ENCODE peak calls at places on chromosomes 4 and X, in five cellular contexts. One of them, this sample, is unnamed.

GRCh38 chr4:147019061-147019460 is 73.4 kb upstream of the TTC29 start:
- DNase-seq in GM23248: peak
- DNase-seq in OCI-LY7: peak
- DNase-seq in hepatocyte: peak
- DNase-seq in PC-3: peak
- DNase-seq in this sample: peak

GRCh38 chr4:101140228-101140627 is 207.1 kb downstream of the PPP3CA start:
- DNase-seq in GM23248: no peak
- DNase-seq in PC-3: no peak
- DNase-seq in OCI-LY7: no peak
- DNase-seq in hepatocyte: no peak
- DNase-seq in this sample: no peak

GRCh38 chrX:103565752-103566151 is 19.6 kb upstream of the TCEAL4 start:
- DNase-seq in OCI-LY7: no peak
- DNase-seq in hepatocyte: peak
- DNase-seq in GM23248: peak
- DNase-seq in PC-3: peak
- DNase-seq in this sample: no peak

GRCh38 chr4:182280439-182281111 is 37.4 kb downstream of the TENM3 start:
- DNase-seq in OCI-LY7: no peak
- DNase-seq in PC-3: no peak
- DNase-seq in GM23248: no peak
- DNase-seq in hepatocyte: no peak
- DNase-seq in this sample: no peak

GRCh38 chr4:82043081-82043808 is 330.5 kb downstream of the HNRNPD start:
- DNase-seq in hepatocyte: peak
- DNase-seq in OCI-LY7: no peak
- DNase-seq in GM23248: peak
- DNase-seq in PC-3: no peak
- DNase-seq in this sample: peak

GRCh38 chr4:600850-601515 is 24.4 kb upstream of the PDE6B start:
- DNase-seq in hepatocyte: no peak
- DNase-seq in OCI-LY7: no peak
- DNase-seq in GM23248: peak
- DNase-seq in PC-3: no peak
- DNase-seq in this sample: no peak

GRCh38 chrX:115311666-115312065 is 22.2 kb downstream of the LUZP4 start:
- DNase-seq in PC-3: no peak
- DNase-seq in OCI-LY7: no peak
- DNase-seq in hepatocyte: peak
- DNase-seq in GM23248: no peak
- DNase-seq in this sample: peak

GRCh38 chrX:56281789-56282188 is 49.6 kb downstream of the KLF8 start:
- DNase-seq in hepatocyte: peak
- DNase-seq in PC-3: peak
- DNase-seq in OCI-LY7: peak
- DNase-seq in GM23248: peak
- DNase-seq in this sample: peak

GRCh38 chr4:21018817-21019216 is 318.6 kb downstream of the PACRGL start:
- DNase-seq in PC-3: no peak
- DNase-seq in hepatocyte: no peak
- DNase-seq in OCI-LY7: no peak
- DNase-seq in GM23248: no peak
- DNase-seq in this sample: no peak

GRCh38 chrX:39397561-39398200 is 596.4 kb downstream of the MID1IP1 start:
- DNase-seq in PC-3: no peak
- DNase-seq in hepatocyte: no peak
- DNase-seq in GM23248: no peak
- DNase-seq in OCI-LY7: no peak
- DNase-seq in this sample: peak

GRCh38 chr4:120611092-120611491 is 311.4 kb downstream of the PRDM5 start:
- DNase-seq in GM23248: no peak
- DNase-seq in hepatocyte: no peak
- DNase-seq in PC-3: no peak
- DNase-seq in OCI-LY7: no peak
- DNase-seq in this sample: no peak

GRCh38 chrX:153643431-153644351 is 3.3 kb upstream of the DUSP9 start:
- DNase-seq in OCI-LY7: no peak
- DNase-seq in PC-3: peak
- DNase-seq in hepatocyte: no peak
- DNase-seq in GM23248: peak
- DNase-seq in this sample: peak

GRCh38 chrX:148530464-148531077 is 30.2 kb downstream of the AFF2 start:
- DNase-seq in hepatocyte: peak
- DNase-seq in PC-3: peak
- DNase-seq in GM23248: peak
- DNase-seq in OCI-LY7: peak
- DNase-seq in this sample: peak

GRCh38 chrX:3638280-3638873 is 75.1 kb downstream of the PRKX start:
- DNase-seq in PC-3: peak
- DNase-seq in hepatocyte: peak
- DNase-seq in GM23248: peak
- DNase-seq in OCI-LY7: peak
- DNase-seq in this sample: peak

GRCh38 chr4:87038837-87039715 is 104.3 kb downstream of the AFF1 start:
- DNase-seq in OCI-LY7: no peak
- DNase-seq in hepatocyte: peak
- DNase-seq in PC-3: peak
- DNase-seq in GM23248: peak
- DNase-seq in this sample: peak

GRCh38 chr4:118975487-118976192 is 87.0 kb downstream of the SYNPO2 start:
- DNase-seq in OCI-LY7: no peak
- DNase-seq in hepatocyte: no peak
- DNase-seq in GM23248: no peak
- DNase-seq in PC-3: no peak
- DNase-seq in this sample: no peak

GRCh38 chr4:118974758-118975157 is 86.1 kb downstream of the SYNPO2 start:
- DNase-seq in PC-3: peak
- DNase-seq in hepatocyte: no peak
- DNase-seq in GM23248: peak
- DNase-seq in OCI-LY7: no peak
- DNase-seq in this sample: no peak

GRCh38 chr4:118969359-118969758 is 80.7 kb downstream of the SYNPO2 start:
- DNase-seq in PC-3: peak
- DNase-seq in GM23248: peak
- DNase-seq in hepatocyte: peak
- DNase-seq in OCI-LY7: peak
- DNase-seq in this sample: peak

GRCh38 chr4:118972167-118972566 is 83.5 kb downstream of the SYNPO2 start:
- DNase-seq in OCI-LY7: no peak
- DNase-seq in GM23248: no peak
- DNase-seq in PC-3: no peak
- DNase-seq in hepatocyte: no peak
- DNase-seq in this sample: peak

DNA sequence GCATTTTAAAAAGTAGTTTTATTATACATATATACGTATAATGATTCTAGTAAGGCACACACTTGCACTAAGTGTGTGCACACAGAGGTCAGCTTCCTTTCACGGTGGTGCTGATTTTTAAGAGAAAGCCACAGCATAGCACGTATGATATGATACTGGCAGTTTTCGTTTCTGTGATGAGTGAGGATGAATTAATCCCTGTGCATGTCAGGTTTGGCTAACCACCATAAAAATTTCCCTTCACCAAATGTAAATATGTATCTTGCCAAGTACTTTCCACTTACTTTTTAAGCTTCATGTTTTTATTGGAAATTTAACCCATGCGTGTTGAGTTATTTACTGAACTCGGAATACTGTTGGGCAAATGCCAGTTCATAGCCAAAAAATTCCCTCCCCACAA is 84.6 kb downstream of the SYNPO2 start:
- DNase-seq in OCI-LY7: no peak
- DNase-seq in GM23248: no peak
- DNase-seq in PC-3: peak
- DNase-seq in hepatocyte: no peak
- DNase-seq in this sample: no peak
- H3K27ac ChIP-seq in OCI-LY7: no peak
- H3K27ac ChIP-seq in GM23248: no peak
- H3K27ac ChIP-seq in PC-3: peak
- H3K27ac ChIP-seq in hepatocyte: no peak
- H3K27ac ChIP-seq in this sample: no peak

GRCh38 chr4:10089346-10089745 is 27.3 kb downstream of the WDR1 start:
- DNase-seq in OCI-LY7: no peak
- DNase-seq in PC-3: peak
- DNase-seq in hepatocyte: peak
- DNase-seq in GM23248: peak
- DNase-seq in this sample: no peak

GRCh38 chr4:10088135-10089010 is 28.2 kb downstream of the WDR1 start:
- DNase-seq in GM23248: no peak
- DNase-seq in hepatocyte: no peak
- DNase-seq in PC-3: no peak
- DNase-seq in OCI-LY7: no peak
- DNase-seq in this sample: no peak

GRCh38 chr4:10091531-10092181 is 24.9 kb downstream of the WDR1 start:
- DNase-seq in OCI-LY7: no peak
- DNase-seq in PC-3: no peak
- DNase-seq in GM23248: no peak
- DNase-seq in hepatocyte: no peak
- DNase-seq in this sample: no peak

GRCh38 chr4:10092481-10093272 is 23.9 kb downstream of the WDR1 start:
- DNase-seq in hepatocyte: no peak
- DNase-seq in OCI-LY7: no peak
- DNase-seq in PC-3: no peak
- DNase-seq in GM23248: peak
- DNase-seq in this sample: peak

DNA sequence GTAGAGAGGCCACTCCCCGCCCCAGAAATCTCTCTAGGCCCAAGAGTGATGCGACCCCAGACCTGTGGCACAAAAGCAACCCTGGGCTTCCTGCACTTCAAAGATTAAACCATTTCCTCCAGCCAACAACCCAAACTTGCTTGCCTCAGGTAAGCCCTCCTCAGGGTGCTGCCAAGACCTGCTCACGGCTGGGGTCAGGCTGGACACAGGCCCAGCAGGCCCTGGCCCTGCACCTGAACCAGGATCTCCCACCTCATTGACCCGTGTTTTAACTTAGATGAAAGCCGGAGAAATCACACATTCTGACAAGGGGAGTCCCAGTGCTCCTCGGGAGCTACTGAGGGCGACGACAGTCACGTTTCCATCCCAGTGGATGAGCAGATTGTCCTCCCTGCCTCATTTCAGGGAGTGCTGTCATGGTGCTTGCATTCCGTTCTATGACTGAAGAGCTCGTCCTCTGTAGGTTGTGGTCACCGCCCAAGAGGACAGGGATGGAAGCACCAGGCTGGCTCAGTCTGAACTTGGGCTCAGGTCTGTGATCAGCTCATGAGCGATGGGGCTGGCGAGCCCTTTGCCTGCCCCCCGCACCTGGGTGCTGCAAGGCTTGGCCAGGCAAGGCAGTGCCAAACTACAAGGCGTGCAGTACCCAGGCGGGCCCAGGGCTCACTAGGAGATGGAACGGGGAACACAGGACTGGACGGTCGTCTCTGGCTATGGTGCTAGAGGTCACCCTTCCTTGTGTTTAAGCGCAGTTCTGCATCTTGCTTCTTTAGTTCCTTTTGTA is 25.9 kb downstream of the WDR1 start:
- DNase-seq in PC-3: no peak
- DNase-seq in OCI-LY7: no peak
- DNase-seq in hepatocyte: no peak
- DNase-seq in GM23248: no peak
- DNase-seq in this sample: no peak
- TF ChIP-seq EZH2phosphoT487 in PC-3: no peak
- TF ChIP-seq EZH2phosphoT487 in OCI-LY7: no peak
- TF ChIP-seq EZH2phosphoT487 in hepatocyte: no peak
- TF ChIP-seq EZH2phosphoT487 in GM23248: no peak
- TF ChIP-seq EZH2phosphoT487 in this sample: no peak

GRCh38 chrX:70046978-70047377 is 2.8 kb downstream of the AWAT2 start:
- DNase-seq in GM23248: peak
- DNase-seq in PC-3: peak
- DNase-seq in hepatocyte: no peak
- DNase-seq in OCI-LY7: no peak
- DNase-seq in this sample: no peak
- H2AFZ ChIP-seq in GM23248: peak
- H2AFZ ChIP-seq in PC-3: peak
- H2AFZ ChIP-seq in hepatocyte: no peak
- H2AFZ ChIP-seq in OCI-LY7: no peak
- H2AFZ ChIP-seq in this sample: no peak

GRCh38 chr4:151227731-151228130 is 49.2 kb upstream of the PRSS48 start:
- DNase-seq in PC-3: peak
- DNase-seq in OCI-LY7: no peak
- DNase-seq in GM23248: peak
- DNase-seq in hepatocyte: peak
- DNase-seq in this sample: no peak
- H3K27ac ChIP-seq in PC-3: no peak
- H3K27ac ChIP-seq in OCI-LY7: no peak
- H3K27ac ChIP-seq in GM23248: peak
- H3K27ac ChIP-seq in hepatocyte: peak
- H3K27ac ChIP-seq in this sample: no peak

GRCh38 chrX:9829308-9830267 is 43.4 kb downstream of the SHROOM2 start:
- DNase-seq in hepatocyte: peak
- DNase-seq in PC-3: peak
- DNase-seq in OCI-LY7: no peak
- DNase-seq in GM23248: peak
- DNase-seq in this sample: no peak
- TF ChIP-seq EZH2phosphoT487 in hepatocyte: no peak
- TF ChIP-seq EZH2phosphoT487 in PC-3: no peak
- TF ChIP-seq EZH2phosphoT487 in OCI-LY7: no peak
- TF ChIP-seq EZH2phosphoT487 in GM23248: no peak
- TF ChIP-seq EZH2phosphoT487 in this sample: no peak

DNA sequence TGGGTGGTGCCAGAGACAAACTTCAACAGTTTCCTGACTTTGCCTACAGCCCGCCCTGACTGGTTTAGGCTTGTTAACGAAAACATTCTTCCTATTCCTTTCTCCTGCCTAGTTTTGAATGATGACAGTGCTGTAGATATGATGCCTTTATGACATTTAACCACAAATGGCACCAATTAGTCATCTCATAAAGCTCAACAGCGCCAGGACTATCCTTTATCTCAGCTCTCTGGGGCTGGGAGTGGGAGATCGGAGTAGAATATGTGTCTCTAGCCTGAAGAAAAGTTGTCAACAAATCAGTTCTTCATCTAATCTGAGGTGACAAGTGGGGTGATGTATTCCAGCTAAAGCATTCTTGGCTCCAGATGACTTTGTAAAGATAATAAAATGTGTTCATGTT is 64.6 kb upstream of the SH3RF1 start:
- DNase-seq in GM23248: peak
- DNase-seq in hepatocyte: peak
- DNase-seq in OCI-LY7: no peak
- DNase-seq in PC-3: peak
- DNase-seq in this sample: no peak
- H2AFZ ChIP-seq in GM23248: no peak
- H2AFZ ChIP-seq in hepatocyte: no peak
- H2AFZ ChIP-seq in OCI-LY7: no peak
- H2AFZ ChIP-seq in PC-3: peak
- H2AFZ ChIP-seq in this sample: no peak

DNA sequence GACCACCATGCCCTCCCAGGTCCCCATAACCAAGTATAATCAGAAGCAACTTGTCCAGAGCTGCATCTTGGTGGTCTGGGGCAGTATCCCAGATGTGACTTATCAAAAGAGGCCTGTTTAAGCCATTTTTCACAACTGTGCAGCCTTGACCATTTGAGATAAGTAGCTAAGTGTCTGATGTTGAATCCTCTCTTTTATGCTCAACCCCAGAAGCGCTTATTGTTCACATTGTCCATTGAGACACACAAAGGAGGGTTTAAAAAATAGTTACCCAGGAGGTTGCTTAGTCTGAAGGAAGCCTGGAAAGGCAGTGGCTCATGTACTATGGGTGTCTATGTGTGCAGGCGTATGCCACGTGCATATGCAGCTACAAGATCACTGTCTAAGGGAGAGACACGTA is 27.0 kb downstream of the ENPP6 start:
- DNase-seq in OCI-LY7: no peak
- DNase-seq in GM23248: no peak
- DNase-seq in hepatocyte: no peak
- DNase-seq in PC-3: no peak
- DNase-seq in this sample: no peak
- H3K27ac ChIP-seq in OCI-LY7: no peak
- H3K27ac ChIP-seq in GM23248: no peak
- H3K27ac ChIP-seq in hepatocyte: no peak
- H3K27ac ChIP-seq in PC-3: no peak
- H3K27ac ChIP-seq in this sample: no peak

GRCh38 chr4:2259541-2260267 is 2.2 kb downstream of the MXD4 start:
- DNase-seq in GM23248: no peak
- DNase-seq in hepatocyte: no peak
- DNase-seq in PC-3: no peak
- DNase-seq in OCI-LY7: no peak
- DNase-seq in this sample: no peak
- TF ChIP-seq EZH2phosphoT487 in GM23248: no peak
- TF ChIP-seq EZH2phosphoT487 in hepatocyte: no peak
- TF ChIP-seq EZH2phosphoT487 in PC-3: no peak
- TF ChIP-seq EZH2phosphoT487 in OCI-LY7: no peak
- TF ChIP-seq EZH2phosphoT487 in this sample: no peak